ENCODE peak calls at places on chromosomes 13 and 19, in eight cellular contexts. C, H, O, G, X, U, Q and R are unnamed samples. For H3K4me1 and H3K27me3, the result is how much of the 10 kb centered on the place peaks cover.

GRCh38 chr19:6971366-6971765 is 49.9 kb downstream of the MBD3L2B start:
- DNase-seq in C (no peak), H (no peak), O (no peak), G (no peak), X (no peak), U (no peak), Q (no peak), R (no peak)

GRCh38 chr19:4557186-4557970 is 2.1 kb downstream of the SEMA6B start:
- DNase-seq in C (no peak), H (peak), O (no peak), G (no peak), X (no peak), U (peak), Q (peak), R (no peak)

GRCh38 chr13:112705286-112705685 is 15.4 kb downstream of the ATP11A start:
- DNase-seq in C (no peak), H (peak), O (no peak), G (no peak), X (no peak), U (no peak), Q (no peak), R (no peak)

GRCh38 chr19:7883796-7884570 is 4.3 kb upstream of the LRRC8E start:
- DNase-seq in C (peak), H (no peak), O (no peak), G (no peak), X (no peak), U (no peak), Q (no peak), R (peak)

GRCh38 chr19:30646806-30647205 is 274.6 kb downstream of the ZNF536 start:
- DNase-seq in C (no peak), H (no peak), O (no peak), G (no peak), X (no peak), U (no peak), Q (no peak), R (no peak)

GRCh38 chr13:89925107-89925506 is 1422.4 kb upstream of the MIR17HG start:
- DNase-seq in C (peak), H (no peak), O (no peak), G (no peak), X (peak), U (peak), Q (peak), R (peak)

GRCh38 chr13:84946144-84946543 is 853.1 kb downstream of the SLITRK6 start:
- DNase-seq in C (no peak), H (no peak), O (no peak), G (no peak), X (no peak), U (no peak), Q (no peak), R (no peak)

GRCh38 chr13:79874396-79875360 is 393.7 kb downstream of the NDFIP2 start:
- DNase-seq in C (no peak), H (no peak), O (no peak), G (no peak), X (peak), U (no peak), Q (no peak), R (peak)

GRCh38 chr13:44155422-44156293 is 218.0 kb upstream of the SERP2 start:
- DNase-seq in C (peak), H (peak), O (no peak), G (no peak), X (no peak), U (no peak), Q (no peak), R (peak)

GRCh38 chr19:40751065-40751923 is at the start of gene SNRPA:
- DNase-seq in C (peak), H (peak), O (peak), G (peak), X (peak), U (peak), Q (peak), R (peak)

GRCh38 chr13:94704347-94705080 is 7.8 kb downstream of the SOX21 start:
- DNase-seq in C (no peak), H (peak), O (no peak), G (no peak), X (no peak), U (peak), Q (no peak), R (no peak)

GRCh38 chr19:33564836-33565338 is 43.3 kb upstream of the PEPD start:
- DNase-seq in C (no peak), H (peak), O (no peak), G (no peak), X (no peak), U (no peak), Q (no peak), R (no peak)

GRCh38 chr13:76708138-76708537 is 178.1 kb downstream of the KCTD12 start:
- DNase-seq in C (no peak), H (no peak), O (no peak), G (no peak), X (no peak), U (no peak), Q (no peak), R (no peak)

GRCh38 chr13:78241278-78241919 is 322.8 kb upstream of the EDNRB start:
- DNase-seq in C (peak), H (peak), O (peak), G (no peak), X (peak), U (peak), Q (peak), R (peak)

GRCh38 chr13:38620876-38621275 is 66.0 kb upstream of the FREM2 start:
- DNase-seq in C (no peak), H (no peak), O (no peak), G (no peak), X (no peak), U (no peak), Q (no peak), R (no peak)

GRCh38 chr19:6226444-6227155 is 53.2 kb downstream of the MLLT1 start:
- DNase-seq in C (no peak), H (no peak), O (peak), G (no peak), X (no peak), U (peak), Q (no peak), R (no peak)

GRCh38 chr13:47134939-47135489 is 238.2 kb upstream of the HTR2A start:
- DNase-seq in C (no peak), H (no peak), O (no peak), G (no peak), X (no peak), U (no peak), Q (no peak), R (no peak)

GRCh38 chr19:53960886-53961285 is 1.9 kb upstream of the CACNG8 start:
- DNase-seq in C (no peak), H (no peak), O (no peak), G (no peak), X (no peak), U (no peak), Q (no peak), R (no peak)

GRCh38 chr13:19158526-19158925 is 23.1 kb downstream of the TUBA3C start:
- DNase-seq in C (no peak), H (no peak), O (no peak), G (no peak), X (no peak), U (no peak), Q (no peak), R (no peak)

DNA sequence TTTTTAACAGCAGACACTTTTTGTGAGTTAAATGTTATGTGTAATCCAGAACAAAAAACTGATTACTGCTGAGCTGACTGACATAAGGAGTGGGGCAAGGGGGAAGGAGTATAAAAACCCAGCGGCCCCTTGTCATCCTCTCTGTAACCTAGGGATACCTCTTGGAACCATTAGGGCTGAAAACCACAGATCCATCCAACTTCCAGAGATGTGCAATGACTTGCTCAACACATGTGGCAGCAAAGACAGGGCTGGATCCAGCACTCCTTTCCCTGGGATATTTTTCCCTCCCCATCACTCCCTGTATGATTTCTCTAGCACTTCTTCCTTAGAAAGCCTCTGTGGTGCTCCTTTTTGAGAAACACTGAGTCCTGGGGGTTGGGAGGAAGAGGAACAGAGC is 219.6 kb downstream of the COG6 start:
- DNase-seq in C (peak), H (no peak), O (no peak), G (no peak), X (no peak), U (no peak), Q (no peak), R (no peak)
- H3K4me1 ChIP-seq in C (under half), H (under half), O (under half), G (under half), X (under half), U (under half), Q (under half), R (under half)

DNA sequence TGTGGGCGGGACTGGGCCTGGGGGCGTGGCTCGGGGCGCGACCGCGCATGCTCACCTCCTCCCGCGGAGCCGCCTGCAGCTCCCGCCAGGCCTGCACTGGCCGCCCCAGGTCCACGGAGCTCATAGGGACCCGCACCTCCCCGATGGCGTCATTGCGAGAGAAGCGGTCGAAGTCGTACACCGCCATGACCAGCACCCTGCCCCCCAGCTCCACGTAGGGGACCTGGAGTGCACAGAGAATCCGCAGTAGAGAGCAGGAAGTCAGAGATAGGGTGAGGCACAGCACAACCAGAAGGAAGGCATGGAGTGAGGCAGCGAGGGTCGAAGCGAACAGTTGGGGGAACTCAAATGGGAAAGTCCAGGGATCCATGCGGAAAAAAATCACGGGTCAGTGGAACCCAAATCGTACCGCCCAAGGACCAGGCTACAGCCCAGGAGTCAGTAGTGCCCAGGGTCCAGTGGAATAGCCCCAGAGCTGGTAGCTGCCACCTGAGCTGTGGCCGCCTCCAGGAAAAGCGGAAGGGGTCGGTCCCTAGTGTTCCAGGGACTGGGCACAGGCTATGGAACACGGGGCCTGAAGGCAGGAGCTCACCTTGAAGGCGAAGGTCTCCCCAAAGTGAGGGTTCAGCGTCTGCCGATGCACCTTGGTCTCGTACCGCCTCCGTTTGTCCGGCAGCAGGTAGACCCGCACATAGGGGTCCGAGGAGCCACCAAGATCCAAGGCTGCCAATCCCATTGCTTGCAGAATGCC is 4.8 kb downstream of the SYT5 start:
- DNase-seq in C (no peak), H (peak), O (no peak), G (no peak), X (no peak), U (no peak), Q (peak), R (no peak)
- H3K27me3 ChIP-seq in C (half or more), H (under half), O (under half), G (half or more), X (under half), U (under half), Q (under half), R (under half)

DNA sequence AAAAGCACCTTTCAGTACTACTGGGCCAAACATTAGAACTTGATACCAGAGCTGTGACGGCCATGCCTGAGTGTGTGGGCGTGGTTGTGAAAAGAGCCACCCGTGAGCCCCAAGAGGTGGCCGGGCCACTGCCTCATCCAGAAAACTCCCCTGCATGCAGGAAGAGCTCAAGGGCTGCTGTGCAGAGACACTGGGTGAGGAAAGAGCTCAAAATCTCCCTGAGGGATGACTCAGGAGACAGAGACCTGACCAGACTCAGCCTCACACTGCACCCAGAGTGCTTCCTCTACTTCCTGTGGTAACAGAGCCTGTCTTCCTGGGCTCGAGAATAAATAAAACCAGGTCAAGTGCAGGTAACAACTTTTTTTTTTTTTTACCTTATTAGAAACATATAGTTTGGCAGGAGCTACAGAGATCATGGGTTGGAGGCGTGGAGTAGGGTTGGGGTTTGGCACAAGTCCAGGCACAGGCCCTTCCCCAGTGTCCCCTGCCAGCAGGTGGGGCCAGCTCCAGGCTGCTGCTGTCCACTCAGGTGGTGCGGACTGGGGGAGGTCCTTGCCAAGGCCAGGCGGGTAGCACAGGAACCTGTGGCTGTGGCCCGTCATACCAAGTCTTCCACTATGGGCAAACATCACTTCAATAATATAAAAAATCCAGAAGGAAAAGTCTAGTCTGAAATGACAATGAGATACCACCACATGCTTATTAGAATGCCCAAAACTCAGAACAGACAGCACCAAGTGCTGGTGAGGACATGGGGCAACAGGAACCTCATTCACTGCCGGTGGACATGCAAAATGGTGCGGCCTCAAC is 25.5 kb downstream of the ELL start:
- DNase-seq in C (peak), H (no peak), O (peak), G (peak), X (peak), U (no peak), Q (peak), R (peak)
- H3K4me1 ChIP-seq in C (under half), H (under half), O (half or more), G (half or more), X (under half), U (half or more), Q (under half), R (under half)

GRCh38 chr19:51568456-51568855 is 2.6 kb upstream of the ZNF175 start:
- DNase-seq in C (peak), H (no peak), O (no peak), G (no peak), X (no peak), U (no peak), Q (no peak), R (no peak)
- H3K27me3 ChIP-seq in C (under half), H (under half), O (under half), G (under half), X (under half), U (under half), Q (under half), R (under half)

DNA sequence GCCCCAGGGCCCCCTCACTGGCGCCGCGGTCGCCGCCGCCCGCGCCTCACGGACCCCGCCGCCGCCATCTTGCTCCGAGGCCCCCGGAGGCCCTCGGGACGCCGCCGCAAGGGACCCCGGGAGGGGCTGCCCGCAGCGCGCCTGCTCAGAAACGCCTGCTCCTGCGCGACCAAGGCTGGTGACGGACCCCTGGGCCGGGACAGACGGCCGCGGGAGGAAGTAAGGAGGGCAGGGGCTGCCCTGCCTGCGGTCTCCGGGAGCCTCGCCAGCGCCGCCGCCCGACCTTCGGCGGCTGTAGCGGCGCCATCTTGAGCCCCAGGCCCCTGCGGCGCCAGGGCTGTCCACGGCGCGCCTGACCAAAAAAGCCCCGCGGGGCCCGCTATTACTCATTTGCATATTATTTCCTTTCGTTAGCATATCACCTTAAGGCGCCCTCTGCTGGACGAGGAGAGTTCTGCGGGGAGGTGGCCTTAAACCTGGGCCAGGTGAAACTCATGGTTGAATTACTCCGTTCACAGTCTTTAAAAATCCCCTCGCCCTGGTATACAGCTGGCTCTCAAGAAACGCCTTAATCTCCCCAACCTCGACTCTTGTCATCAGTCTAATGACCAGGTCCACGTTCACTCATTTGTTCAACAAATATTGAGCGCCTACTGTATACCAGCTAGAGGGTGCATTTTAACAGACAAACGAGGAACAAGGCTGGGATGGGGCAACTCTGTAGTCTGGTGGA is at the start of gene REXO1:
- DNase-seq in C (peak), H (peak), O (peak), G (peak), X (peak), U (peak), Q (peak), R (peak)
- H3K4me1 ChIP-seq in C (under half), H (under half), O (under half), G (half or more), X (under half), U (under half), Q (half or more), R (under half)

DNA sequence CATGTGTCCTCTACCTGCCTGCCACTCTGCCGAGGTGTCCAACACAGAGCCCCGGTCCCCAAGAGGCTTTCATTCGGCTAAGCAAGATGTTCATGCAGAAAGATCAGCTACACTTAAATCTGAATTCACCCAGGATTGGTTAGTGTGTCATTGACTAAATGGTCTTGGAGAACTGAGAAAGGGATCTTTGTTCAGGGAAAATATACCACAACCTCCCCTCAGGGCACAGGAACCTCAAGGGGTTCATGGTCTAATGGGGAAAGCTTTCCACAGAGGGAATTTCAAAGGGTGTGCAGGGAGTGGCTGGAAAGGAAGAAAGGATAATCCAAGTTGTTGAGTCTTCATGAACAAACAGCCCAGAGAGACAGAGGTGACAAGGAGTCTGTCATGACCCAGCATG is 14.4 kb upstream of the POP4 start:
- DNase-seq in C (no peak), H (no peak), O (no peak), G (no peak), X (no peak), U (no peak), Q (no peak), R (no peak)
- H3K27me3 ChIP-seq in C (half or more), H (under half), O (under half), G (under half), X (under half), U (half or more), Q (under half), R (under half)

DNA sequence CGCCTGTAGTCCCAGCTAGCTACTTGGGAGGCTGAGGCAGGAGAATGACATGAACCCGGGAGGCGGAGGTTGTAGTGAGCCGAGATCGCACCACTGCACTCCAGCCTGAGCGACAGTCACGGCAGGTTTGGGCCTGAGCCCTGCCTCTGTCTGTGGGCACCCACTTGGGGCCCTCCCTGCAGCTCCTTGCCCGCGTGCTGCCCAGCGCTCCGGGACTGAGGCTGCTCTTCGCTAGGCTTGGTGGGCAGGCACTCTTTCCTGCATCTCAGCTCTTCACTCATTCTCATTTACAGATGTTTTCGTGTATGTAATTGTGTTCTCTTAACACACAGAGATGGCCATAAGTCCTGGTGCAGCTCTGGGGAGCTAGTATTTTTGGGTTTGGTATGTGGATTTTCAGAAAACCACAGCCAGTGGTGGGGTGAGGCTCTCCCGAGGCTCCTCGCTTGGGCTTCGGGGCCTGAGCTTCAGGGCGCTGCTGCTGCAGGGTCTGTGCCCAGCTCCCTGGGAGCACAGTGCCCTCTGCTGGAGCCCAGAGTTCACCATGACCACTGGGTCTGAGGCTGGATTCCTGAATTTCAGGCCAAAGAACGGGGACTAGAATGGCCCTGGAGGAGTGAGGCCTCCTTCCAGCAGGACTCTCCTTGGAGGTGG is 15.2 kb downstream of the UPF1 start:
- DNase-seq in C (peak), H (peak), O (peak), G (peak), X (peak), U (peak), Q (peak), R (peak)
- H3K4me1 ChIP-seq in C (under half), H (under half), O (under half), G (under half), X (under half), U (half or more), Q (under half), R (under half)

GRCh38 chr13:29587645-29588044 is 7.8 kb downstream of the SLC7A1 start:
- DNase-seq in C (no peak), H (no peak), O (no peak), G (no peak), X (peak), U (no peak), Q (peak), R (peak)
- H3K27me3 ChIP-seq in C (under half), H (under half), O (under half), G (under half), X (under half), U (under half), Q (under half), R (under half)